ENCODE peak calls at places on chromosomes 1 and 21, in six cellular contexts. B is ovary, V is mammary epithelial cell, T is heart left ventricle, J is small intestine, A is iPS DF 6.9. O is an unnamed sample.

GRCh38 chr1:111406325-111406768 is 21.2 kb downstream of the OVGP1 start:
- DNase-seq in V (peak; percentile 58), B (no peak), A (no peak), T (no peak), J (peak; percentile 33), O (peak; percentile 22)

GRCh38 chr1:102640312-102640711 is 468.0 kb downstream of the COL11A1 start:
- DNase-seq in V (no peak), A (no peak), B (no peak), T (no peak), J (no peak), O (no peak)

GRCh38 chr1:200628223-200628868 is 7.8 kb upstream of the KIF14 start:
- DNase-seq in A (no peak), T (no peak), V (no peak), J (no peak), B (no peak), O (peak; percentile 17)

GRCh38 chr1:89608627-89609338 is 24.1 kb upstream of the LRRC8C start:
- DNase-seq in A (no peak), V (peak; percentile 23), J (no peak), B (no peak), T (no peak), O (peak; percentile 43)

GRCh38 chr1:112727716-112728115 is 12.6 kb upstream of the PPM1J start:
- DNase-seq in J (no peak), A (no peak), B (no peak), T (no peak), V (no peak), O (no peak)

GRCh38 chr1:54465351-54465811 is 59.2 kb upstream of the SSBP3 start:
- DNase-seq in A (no peak), B (no peak), T (no peak), V (no peak), J (no peak), O (no peak)

GRCh38 chr1:50181027-50181663 is 72.4 kb downstream of the ELAVL4 start:
- DNase-seq in A (no peak), J (no peak), V (no peak), B (no peak), T (no peak), O (no peak)

GRCh38 chr1:110582378-110582777 is 23.8 kb downstream of the KCNA2 start:
- DNase-seq in T (no peak), V (no peak), A (no peak), J (no peak), B (no peak), O (no peak)

GRCh38 chr1:166730299-166730888 is 108.9 kb upstream of the POGK start:
- DNase-seq in V (peak; percentile 74), B (no peak), T (no peak), J (no peak), A (no peak), O (no peak)

GRCh38 chr1:8348777-8349472 is 31.0 kb downstream of the SLC45A1 start:
- DNase-seq in T (no peak), B (peak; percentile 72), J (peak; percentile 49), A (peak; percentile 76), V (peak; percentile 24), O (peak; percentile 40)

GRCh38 chr1:96365596-96365995 is 356.0 kb upstream of the PTBP2 start:
- DNase-seq in T (no peak), J (no peak), V (no peak), B (no peak), A (no peak), O (no peak)

GRCh38 chr1:89831462-89832113 is 10.8 kb downstream of the LRRC8D start:
- DNase-seq in T (no peak), B (no peak), V (no peak), J (no peak), A (no peak), O (no peak)

DNA sequence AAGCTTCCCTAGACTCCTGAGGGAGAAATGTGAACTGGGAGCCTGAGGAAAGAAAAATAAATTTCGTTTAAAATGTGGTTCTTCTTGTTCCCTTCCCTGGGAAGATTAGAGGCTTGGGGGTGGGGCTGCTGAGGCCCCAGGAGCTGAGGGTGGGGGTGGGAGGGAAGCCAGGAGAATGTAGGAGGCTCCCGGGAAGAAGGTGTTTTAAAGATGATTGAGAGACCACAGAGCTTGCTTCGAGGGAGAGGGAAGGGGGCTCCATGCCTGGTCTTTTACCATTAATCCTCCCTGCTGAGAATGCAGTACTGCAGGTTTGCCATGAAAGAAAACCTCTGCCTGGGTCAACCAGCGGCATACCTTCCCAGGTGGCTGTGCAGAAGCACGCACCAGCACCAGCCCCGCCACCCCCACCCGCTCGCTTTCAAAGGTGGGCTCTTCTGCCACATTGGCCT is 15.4 kb downstream of the ABCA4 start:
- DNase-seq in A (no peak), V (no peak), B (no peak), T (no peak), J (no peak), O (no peak)
- H3K4me1 ChIP-seq in A (peaks cover 4% of the 10 kb centered on the region), V (peaks cover 24% of the 10 kb centered on the region), B (peaks cover 4% of the 10 kb centered on the region), T (peaks cover 12% of the 10 kb centered on the region), J (no peaks in the 10 kb centered on the region), O (no peaks in the 10 kb centered on the region)

GRCh38 chr1:61081135-61081636 is 1.2 kb upstream of the NFIA start:
- DNase-seq in A (no peak), V (no peak), J (no peak), T (no peak), B (no peak), O (no peak)
- H3K4me1 ChIP-seq in A (peaks cover 3% of the 10 kb centered on the region), V (peaks cover 45% of the 10 kb centered on the region), J (peaks cover 12% of the 10 kb centered on the region), T (peaks cover 54% of the 10 kb centered on the region), B (peaks cover 5% of the 10 kb centered on the region), O (peaks cover 28% of the 10 kb centered on the region)

GRCh38 chr1:17596651-17597509 is 57.4 kb downstream of the ARHGEF10L start:
- DNase-seq in A (no peak), T (no peak), B (no peak), J (peak; percentile 92), V (no peak), O (no peak)

GRCh38 chr1:17594026-17594425 is 54.5 kb downstream of the ARHGEF10L start:
- DNase-seq in A (no peak), V (no peak), B (no peak), T (no peak), J (no peak), O (no peak)

GRCh38 chr1:17595602-17595925 is 56.1 kb downstream of the ARHGEF10L start:
- DNase-seq in J (no peak), T (no peak), B (no peak), V (no peak), A (no peak), O (no peak)

GRCh38 chr1:17596186-17596585 is 56.7 kb downstream of the ARHGEF10L start:
- DNase-seq in V (no peak), B (no peak), T (no peak), J (peak; percentile 71), A (no peak), O (no peak)

DNA sequence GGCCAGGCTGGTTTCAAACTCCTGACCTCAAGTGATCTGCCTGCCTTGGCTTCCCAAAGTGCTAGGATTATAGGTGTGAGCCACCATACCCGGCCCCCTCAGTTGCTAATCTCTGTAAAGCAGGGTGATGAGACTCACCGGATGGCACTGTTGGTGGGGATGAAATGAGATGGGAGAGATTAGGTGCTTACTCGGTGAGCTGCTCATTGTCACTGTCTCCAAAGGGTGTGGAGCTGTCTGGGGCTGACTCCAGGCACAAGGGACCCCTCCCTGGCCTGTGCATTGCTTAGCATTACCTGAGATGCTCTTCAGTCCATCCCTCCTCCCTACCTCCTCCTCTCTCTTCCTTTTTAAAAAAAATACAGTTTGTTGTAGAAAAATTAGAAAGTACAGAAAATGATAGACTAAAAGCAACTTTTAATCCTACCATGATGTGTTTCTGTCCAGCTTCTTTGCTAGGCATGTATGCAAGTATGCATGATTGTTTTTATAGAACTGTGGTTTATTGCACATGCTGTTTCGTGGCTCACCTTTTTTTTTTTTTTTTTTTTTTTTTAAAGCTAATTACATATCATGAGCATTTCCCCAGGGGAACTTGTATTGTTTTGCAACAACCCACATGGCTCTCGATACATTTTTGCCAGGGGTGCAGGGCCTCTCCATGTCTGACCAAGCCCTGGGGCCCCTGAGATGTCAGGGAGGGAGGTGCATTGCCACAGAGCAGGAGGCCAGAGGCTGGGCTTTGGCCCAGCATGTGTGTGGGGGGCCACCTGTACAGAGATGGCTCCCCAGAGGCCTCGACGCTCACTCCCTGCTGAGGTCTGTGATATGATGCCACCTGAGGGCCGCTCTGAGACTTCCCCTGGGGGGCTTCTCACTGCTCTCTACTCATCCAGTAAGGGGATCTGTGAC is 55.4 kb downstream of the ARHGEF10L start:
- DNase-seq in J (no peak), B (no peak), A (no peak), V (peak; percentile 13), T (no peak), O (no peak)
- H3K4me1 ChIP-seq in J (peaks cover 3% of the 10 kb centered on the region), B (no peaks in the 10 kb centered on the region), A (no peaks in the 10 kb centered on the region), V (no peaks in the 10 kb centered on the region), T (peaks cover 56% of the 10 kb centered on the region), O (no peaks in the 10 kb centered on the region)

DNA sequence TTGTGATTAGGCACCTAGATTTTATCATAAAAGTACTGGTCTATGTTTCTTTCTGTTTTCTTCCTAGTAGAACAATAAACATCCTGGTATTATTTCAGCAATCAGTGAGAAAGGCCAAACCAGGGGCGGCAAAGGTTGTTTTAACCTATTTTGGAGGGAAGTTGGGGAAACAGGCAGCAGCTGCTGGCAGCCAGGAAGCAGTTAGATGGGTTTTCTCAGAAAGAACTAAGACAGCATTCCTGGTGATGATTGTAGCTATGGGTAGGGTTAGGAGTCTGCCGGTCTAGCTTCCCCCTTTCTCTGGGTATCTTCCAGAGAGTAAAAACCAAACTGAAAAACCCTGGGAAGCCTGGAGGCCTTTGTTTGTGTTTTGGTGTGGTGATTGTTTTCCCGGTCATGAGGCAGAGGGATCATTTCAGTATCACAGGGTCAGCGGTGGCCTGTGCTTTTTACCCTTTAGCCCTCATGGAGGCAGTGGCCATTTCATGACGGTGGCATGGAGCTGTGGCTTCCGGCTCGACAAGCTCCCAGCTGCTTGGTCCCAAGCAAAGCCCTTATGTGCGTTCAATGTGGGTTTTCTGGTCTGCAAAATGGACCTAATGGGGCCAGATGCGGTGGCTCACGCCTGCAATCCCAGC is 19.6 kb upstream of the TNFRSF1B start:
- DNase-seq in B (no peak), A (no peak), V (no peak), T (no peak), J (no peak), O (no peak)
- H3K4me1 ChIP-seq in B (peaks cover 16% of the 10 kb centered on the region), A (no peaks in the 10 kb centered on the region), V (peaks cover 13% of the 10 kb centered on the region), T (peaks cover 57% of the 10 kb centered on the region), J (peaks cover 22% of the 10 kb centered on the region), O (peaks cover 82% of the 10 kb centered on the region)

DNA sequence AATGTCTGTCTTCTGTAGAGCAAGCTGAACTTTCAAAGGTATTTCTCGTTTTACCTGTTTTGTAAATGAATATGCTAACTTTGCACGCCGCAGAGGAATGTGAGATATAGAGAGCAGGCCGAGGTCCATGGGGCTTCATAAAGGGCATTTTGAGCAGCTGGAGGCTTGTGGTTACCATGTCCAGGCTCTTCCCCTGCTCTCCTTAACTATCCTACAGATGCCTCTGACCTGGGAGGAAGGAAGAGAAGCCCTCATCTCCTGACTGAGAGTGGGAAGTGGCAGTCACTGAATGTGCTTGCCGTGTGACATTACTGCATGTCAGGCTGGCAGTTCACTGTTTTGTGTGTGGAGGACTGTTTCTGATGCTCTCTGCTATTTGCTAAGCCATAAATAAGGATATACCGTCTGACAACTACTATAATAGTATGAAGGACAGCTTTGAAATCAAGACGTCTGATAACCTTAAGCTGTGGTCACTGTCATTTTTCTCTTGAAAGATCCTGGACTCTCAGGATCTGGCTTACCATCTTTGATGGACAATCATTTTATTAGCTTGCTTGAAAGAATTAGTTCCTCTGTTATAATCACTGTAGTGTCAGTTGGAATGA is 92.2 kb downstream of the DYRK1A start:
- DNase-seq in B (no peak), V (no peak), J (no peak), T (no peak), A (no peak), O (no peak)
- H3K4me1 ChIP-seq in B (peaks cover 26% of the 10 kb centered on the region), V (peaks cover 6% of the 10 kb centered on the region), J (peaks cover 37% of the 10 kb centered on the region), T (peaks cover 97% of the 10 kb centered on the region), A (peaks cover 2% of the 10 kb centered on the region), O (peaks cover 22% of the 10 kb centered on the region)

GRCh38 chr1:28339551-28339950 is 10.7 kb downstream of the MED18 start:
- DNase-seq in J (no peak), A (no peak), B (no peak), V (no peak), T (no peak), O (no peak)
- H3K4me1 ChIP-seq in J (no peaks in the 10 kb centered on the region), A (no peaks in the 10 kb centered on the region), B (no peaks in the 10 kb centered on the region), V (peaks cover 12% of the 10 kb centered on the region), T (no peaks in the 10 kb centered on the region), O (no peaks in the 10 kb centered on the region)

GRCh38 chr1:179042700-179043099 is 17.0 kb downstream of the FAM20B start:
- DNase-seq in T (no peak), B (no peak), A (no peak), V (no peak), J (no peak), O (no peak)
- H3K4me1 ChIP-seq in T (peaks cover 21% of the 10 kb centered on the region), B (peaks cover 6% of the 10 kb centered on the region), A (no peaks in the 10 kb centered on the region), V (peaks cover 18% of the 10 kb centered on the region), J (no peaks in the 10 kb centered on the region), O (no peaks in the 10 kb centered on the region)